ENCODE peak calls at places on chromosome 2, in ten cellular contexts. M is nephron progenitor cell, J is HEK293T, V is ELR, P is lung, L is Ammon's horn, A is uterus, Q is NCI-H146, F is OCI-M1, N is osteocyte. X is an unnamed sample.

GRCh38 chr2:164913640-164914346 is 41.5 kb downstream of the SLC38A11 start:
- DNase-seq in M (no peak), J (no peak), V (peak; percentile 54), P (no peak), L (no peak), A (no peak), Q (no peak), F (peak; percentile 84), N (no peak), X (peak; percentile 92)

GRCh38 chr2:76197842-76198448 is 487.2 kb upstream of the GCFC2 start:
- DNase-seq in M (peak; percentile 80), J (peak; percentile 36), V (peak; percentile 54), P (peak; percentile 65), L (peak; percentile 30), A (peak; percentile 15), Q (peak; percentile 17), F (peak; percentile 81), N (no peak), X (peak; percentile 88)

GRCh38 chr2:9249036-9249800 is 42.6 kb downstream of the ASAP2 start:
- DNase-seq in M (no peak), J (no peak), V (peak; percentile 90), P (no peak), L (no peak), A (no peak), Q (no peak), F (no peak), N (no peak), X (no peak)

GRCh38 chr2:62570861-62571698 is 65.1 kb upstream of the TMEM17 start:
- DNase-seq in M (peak; percentile 28), J (no peak), V (no peak), P (no peak), L (peak; percentile 21), A (no peak), Q (no peak), F (no peak), N (no peak), X (peak; percentile 82)

GRCh38 chr2:73837847-73838585 is 9.3 kb downstream of the STAMBP start:
- DNase-seq in M (no peak), J (no peak), V (no peak), P (no peak), L (peak; percentile 24), A (no peak), Q (no peak), F (peak; percentile 25), N (no peak), X (no peak)

GRCh38 chr2:170928036-170928823 is 823 bp upstream of the GORASP2 start:
- DNase-seq in M (no peak), J (peak; percentile 9), V (peak; percentile 28), P (no peak), L (peak; percentile 3), A (peak; percentile 24), Q (peak; percentile 65), F (peak; percentile 58), N (no peak), X (peak; percentile 92)

GRCh38 chr2:212030709-212031108 is 507.9 kb downstream of the ERBB4 start:
- DNase-seq in M (no peak), J (no peak), V (no peak), P (no peak), L (no peak), A (no peak), Q (peak; percentile 2), F (no peak), N (no peak), X (no peak)

GRCh38 chr2:25618676-25619075 is 54.7 kb downstream of the DTNB start:
- DNase-seq in M (no peak), J (no peak), V (peak; percentile 60), P (no peak), L (no peak), A (no peak), Q (peak; percentile 96), F (no peak), N (no peak), X (peak; percentile 94)

GRCh38 chr2:73964223-73964622 is 20.5 kb upstream of the TET3 start:
- DNase-seq in M (no peak), J (no peak), V (no peak), P (no peak), L (no peak), A (no peak), Q (no peak), F (no peak), N (no peak), X (no peak)

GRCh38 chr2:202269585-202269984 is 4.0 kb downstream of the NOP58 start:
- DNase-seq in M (no peak), J (no peak), V (peak; percentile 29), P (no peak), L (no peak), A (no peak), Q (no peak), F (peak; percentile 57), N (peak; percentile 68), X (no peak)

GRCh38 chr2:180519276-180519675 is 461.1 kb upstream of the UBE2E3 start:
- DNase-seq in M (no peak), J (no peak), V (peak; percentile 88), P (no peak), L (no peak), A (no peak), Q (no peak), F (no peak), N (no peak), X (peak; percentile 68)

GRCh38 chr2:111930875-111931274 is 32.5 kb downstream of the MERTK start:
- DNase-seq in M (no peak), J (no peak), V (peak; percentile 75), P (no peak), L (no peak), A (no peak), Q (no peak), F (no peak), N (no peak), X (no peak)

X was measured in DMS53.